ENCODE peak calls at places on chromosomes 3 and 15, in seven cellular contexts. One of them, this sample, is unnamed.

GRCh38 chr3:130894130-130894872 is 417 bp downstream of the ATP2C1 start:
- DNase-seq in posterior cingulate gyrus: peak
- DNase-seq in AML-193: peak
- DNase-seq in ELR: peak
- DNase-seq in T-cell: peak
- DNase-seq in hepatic stellate cell: peak
- DNase-seq in lung: peak
- DNase-seq in this sample: peak

GRCh38 chr3:45048244-45048643 is 22.1 kb downstream of the CLEC3B start:
- DNase-seq in posterior cingulate gyrus: no peak
- DNase-seq in AML-193: no peak
- DNase-seq in ELR: peak
- DNase-seq in T-cell: no peak
- DNase-seq in hepatic stellate cell: no peak
- DNase-seq in lung: no peak
- DNase-seq in this sample: no peak

GRCh38 chr3:183306798-183307671 is 54.0 kb downstream of the B3GNT5 start:
- DNase-seq in posterior cingulate gyrus: no peak
- DNase-seq in AML-193: peak
- DNase-seq in ELR: peak
- DNase-seq in T-cell: peak
- DNase-seq in hepatic stellate cell: no peak
- DNase-seq in lung: peak
- DNase-seq in this sample: no peak

GRCh38 chr3:41447701-41448100 is 248.4 kb downstream of the CTNNB1 start:
- DNase-seq in posterior cingulate gyrus: no peak
- DNase-seq in AML-193: no peak
- DNase-seq in ELR: no peak
- DNase-seq in T-cell: no peak
- DNase-seq in hepatic stellate cell: no peak
- DNase-seq in lung: no peak
- DNase-seq in this sample: no peak

GRCh38 chr15:34754674-34755418 is at the start of gene GJD2:
- DNase-seq in posterior cingulate gyrus: peak
- DNase-seq in AML-193: no peak
- DNase-seq in ELR: no peak
- DNase-seq in T-cell: no peak
- DNase-seq in hepatic stellate cell: no peak
- DNase-seq in lung: no peak
- DNase-seq in this sample: no peak

GRCh38 chr3:61890586-61890985 is 329.2 kb downstream of the PTPRG start:
- DNase-seq in posterior cingulate gyrus: no peak
- DNase-seq in AML-193: no peak
- DNase-seq in ELR: no peak
- DNase-seq in T-cell: no peak
- DNase-seq in hepatic stellate cell: no peak
- DNase-seq in lung: no peak
- DNase-seq in this sample: no peak

GRCh38 chr15:68843425-68844311 is 23.0 kb upstream of the ANP32A start:
- DNase-seq in posterior cingulate gyrus: no peak
- DNase-seq in AML-193: no peak
- DNase-seq in ELR: peak
- DNase-seq in T-cell: no peak
- DNase-seq in hepatic stellate cell: peak
- DNase-seq in lung: no peak
- DNase-seq in this sample: peak

GRCh38 chr3:15535757-15536156 is 14.3 kb upstream of the COLQ start:
- DNase-seq in posterior cingulate gyrus: no peak
- DNase-seq in AML-193: no peak
- DNase-seq in ELR: peak
- DNase-seq in T-cell: peak
- DNase-seq in hepatic stellate cell: no peak
- DNase-seq in lung: no peak
- DNase-seq in this sample: no peak

GRCh38 chr3:110944782-110945181 is 126.8 kb upstream of the NECTIN3 start:
- DNase-seq in posterior cingulate gyrus: no peak
- DNase-seq in AML-193: no peak
- DNase-seq in ELR: no peak
- DNase-seq in T-cell: no peak
- DNase-seq in hepatic stellate cell: no peak
- DNase-seq in lung: no peak
- DNase-seq in this sample: no peak

GRCh38 chr3:129195731-129196256 is 12.1 kb upstream of the CNBP start:
- DNase-seq in posterior cingulate gyrus: no peak
- DNase-seq in AML-193: peak
- DNase-seq in ELR: peak
- DNase-seq in T-cell: no peak
- DNase-seq in hepatic stellate cell: peak
- DNase-seq in lung: peak
- DNase-seq in this sample: peak

GRCh38 chr15:42048821-42049200 is 28.0 kb upstream of the PLA2G4E start:
- DNase-seq in posterior cingulate gyrus: no peak
- DNase-seq in AML-193: no peak
- DNase-seq in ELR: no peak
- DNase-seq in T-cell: no peak
- DNase-seq in hepatic stellate cell: no peak
- DNase-seq in lung: no peak
- DNase-seq in this sample: no peak

GRCh38 chr3:10780922-10781321 is 35.1 kb upstream of the SLC6A11 start:
- DNase-seq in posterior cingulate gyrus: no peak
- DNase-seq in AML-193: no peak
- DNase-seq in ELR: no peak
- DNase-seq in T-cell: no peak
- DNase-seq in hepatic stellate cell: no peak
- DNase-seq in lung: no peak
- DNase-seq in this sample: no peak

GRCh38 chr3:100580147-100580546 is 29.3 kb upstream of the ADGRG7 start:
- DNase-seq in posterior cingulate gyrus: no peak
- DNase-seq in AML-193: no peak
- DNase-seq in ELR: no peak
- DNase-seq in T-cell: no peak
- DNase-seq in hepatic stellate cell: no peak
- DNase-seq in lung: no peak
- DNase-seq in this sample: no peak

GRCh38 chr15:65363766-65364165 is 14.0 kb downstream of the IGDCC3 start:
- DNase-seq in posterior cingulate gyrus: no peak
- DNase-seq in AML-193: no peak
- DNase-seq in ELR: no peak
- DNase-seq in T-cell: no peak
- DNase-seq in hepatic stellate cell: no peak
- DNase-seq in lung: no peak
- DNase-seq in this sample: no peak

GRCh38 chr3:50542177-50543034 is 25.1 kb downstream of the C3orf18 start:
- DNase-seq in posterior cingulate gyrus: peak
- DNase-seq in AML-193: peak
- DNase-seq in ELR: peak
- DNase-seq in T-cell: peak
- DNase-seq in hepatic stellate cell: peak
- DNase-seq in lung: peak
- DNase-seq in this sample: peak

GRCh38 chr3:113249111-113249510 is 37.8 kb downstream of the BOC start:
- DNase-seq in posterior cingulate gyrus: no peak
- DNase-seq in AML-193: no peak
- DNase-seq in ELR: peak
- DNase-seq in T-cell: no peak
- DNase-seq in hepatic stellate cell: peak
- DNase-seq in lung: no peak
- DNase-seq in this sample: peak

GRCh38 chr3:134904796-134905646 is 110.0 kb downstream of the EPHB1 start:
- DNase-seq in posterior cingulate gyrus: no peak
- DNase-seq in AML-193: no peak
- DNase-seq in ELR: no peak
- DNase-seq in T-cell: no peak
- DNase-seq in hepatic stellate cell: no peak
- DNase-seq in lung: no peak
- DNase-seq in this sample: no peak

GRCh38 chr3:171874251-171874679 is 31.1 kb downstream of the TMEM212 start:
- DNase-seq in posterior cingulate gyrus: no peak
- DNase-seq in AML-193: no peak
- DNase-seq in ELR: peak
- DNase-seq in T-cell: no peak
- DNase-seq in hepatic stellate cell: peak
- DNase-seq in lung: no peak
- DNase-seq in this sample: peak

GRCh38 chr15:39300451-39301153 is 280.3 kb upstream of the THBS1 start:
- DNase-seq in posterior cingulate gyrus: no peak
- DNase-seq in AML-193: no peak
- DNase-seq in ELR: peak
- DNase-seq in T-cell: no peak
- DNase-seq in hepatic stellate cell: no peak
- DNase-seq in lung: no peak
- DNase-seq in this sample: peak